ENCODE peak calls at places on chromosomes 3 and 15, in seven cellular contexts. One of them, this sample, is unnamed.

GRCh38 chr3:108629974-108630373 is 40.5 kb downstream of the DZIP3 start:
- DNase-seq in mucosa of descending colon: no peak
- DNase-seq in progenitor cell of endocrine pancreas: no peak
- DNase-seq in astrocyte of the spinal cord: no peak
- DNase-seq in GM23338: no peak
- DNase-seq in brain microvascular endothelial cell: no peak
- DNase-seq in HFFc6: no peak
- DNase-seq in this sample: no peak

GRCh38 chr3:52860424-52860768 is 25.6 kb upstream of the MUSTN1 start:
- DNase-seq in mucosa of descending colon: no peak
- DNase-seq in HFFc6: no peak
- DNase-seq in brain microvascular endothelial cell: no peak
- DNase-seq in GM23338: no peak
- DNase-seq in progenitor cell of endocrine pancreas: no peak
- DNase-seq in astrocyte of the spinal cord: no peak
- DNase-seq in this sample: no peak

GRCh38 chr15:63420333-63420741 is 38.7 kb upstream of the CA12 start:
- DNase-seq in GM23338: no peak
- DNase-seq in astrocyte of the spinal cord: no peak
- DNase-seq in progenitor cell of endocrine pancreas: no peak
- DNase-seq in HFFc6: peak; percentile 34
- DNase-seq in brain microvascular endothelial cell: no peak
- DNase-seq in mucosa of descending colon: peak; percentile 52
- DNase-seq in this sample: no peak

GRCh38 chr3:29644261-29644660 is 363.4 kb downstream of the RBMS3 start:
- DNase-seq in GM23338: no peak
- DNase-seq in brain microvascular endothelial cell: no peak
- DNase-seq in HFFc6: no peak
- DNase-seq in astrocyte of the spinal cord: no peak
- DNase-seq in mucosa of descending colon: no peak
- DNase-seq in progenitor cell of endocrine pancreas: no peak
- DNase-seq in this sample: no peak

GRCh38 chr3:31724681-31725080 is 192.0 kb downstream of the STT3B start:
- DNase-seq in astrocyte of the spinal cord: no peak
- DNase-seq in progenitor cell of endocrine pancreas: no peak
- DNase-seq in mucosa of descending colon: no peak
- DNase-seq in HFFc6: no peak
- DNase-seq in brain microvascular endothelial cell: no peak
- DNase-seq in GM23338: peak; percentile 69
- DNase-seq in this sample: no peak

GRCh38 chr15:55289573-55290360 is at the start of gene RAB27A:
- DNase-seq in astrocyte of the spinal cord: peak; percentile 34
- DNase-seq in progenitor cell of endocrine pancreas: peak; percentile 62
- DNase-seq in mucosa of descending colon: peak; percentile 83
- DNase-seq in GM23338: peak; percentile 88
- DNase-seq in brain microvascular endothelial cell: no peak
- DNase-seq in HFFc6: peak; percentile 49
- DNase-seq in this sample: peak; percentile 46

GRCh38 chr3:6805236-6805635 is 55.7 kb upstream of the GRM7 start:
- DNase-seq in progenitor cell of endocrine pancreas: no peak
- DNase-seq in HFFc6: no peak
- DNase-seq in mucosa of descending colon: no peak
- DNase-seq in astrocyte of the spinal cord: peak; percentile 79
- DNase-seq in brain microvascular endothelial cell: no peak
- DNase-seq in GM23338: no peak
- DNase-seq in this sample: no peak

GRCh38 chr3:19931767-19932188 is 2.2 kb downstream of the EFHB start:
- DNase-seq in progenitor cell of endocrine pancreas: no peak
- DNase-seq in HFFc6: peak; percentile 25
- DNase-seq in mucosa of descending colon: no peak
- DNase-seq in GM23338: no peak
- DNase-seq in brain microvascular endothelial cell: no peak
- DNase-seq in astrocyte of the spinal cord: peak; percentile 8
- DNase-seq in this sample: no peak

GRCh38 chr3:24493951-24494615 is 567 bp downstream of the THRB start:
- DNase-seq in mucosa of descending colon: peak; percentile 72
- DNase-seq in brain microvascular endothelial cell: no peak
- DNase-seq in GM23338: peak; percentile 68
- DNase-seq in HFFc6: no peak
- DNase-seq in progenitor cell of endocrine pancreas: peak; percentile 41
- DNase-seq in astrocyte of the spinal cord: no peak
- DNase-seq in this sample: peak; percentile 43

GRCh38 chr3:111727843-111728565 is 131.1 kb upstream of the PHLDB2 start:
- DNase-seq in GM23338: no peak
- DNase-seq in astrocyte of the spinal cord: no peak
- DNase-seq in progenitor cell of endocrine pancreas: no peak
- DNase-seq in HFFc6: no peak
- DNase-seq in brain microvascular endothelial cell: no peak
- DNase-seq in mucosa of descending colon: no peak
- DNase-seq in this sample: no peak

GRCh38 chr3:53478166-53478830 is 16.1 kb upstream of the CACNA1D start:
- DNase-seq in GM23338: no peak
- DNase-seq in progenitor cell of endocrine pancreas: no peak
- DNase-seq in brain microvascular endothelial cell: no peak
- DNase-seq in mucosa of descending colon: peak; percentile 56
- DNase-seq in astrocyte of the spinal cord: no peak
- DNase-seq in HFFc6: no peak
- DNase-seq in this sample: no peak

GRCh38 chr3:180325533-180325932 is 276.4 kb upstream of the TTC14 start:
- DNase-seq in GM23338: no peak
- DNase-seq in progenitor cell of endocrine pancreas: no peak
- DNase-seq in HFFc6: no peak
- DNase-seq in brain microvascular endothelial cell: no peak
- DNase-seq in mucosa of descending colon: no peak
- DNase-seq in astrocyte of the spinal cord: no peak
- DNase-seq in this sample: no peak

GRCh38 chr15:99682455-99682854 is 50.8 kb downstream of the LYSMD4 start:
- DNase-seq in HFFc6: peak; percentile 70
- DNase-seq in astrocyte of the spinal cord: peak; percentile 86
- DNase-seq in GM23338: no peak
- DNase-seq in mucosa of descending colon: no peak
- DNase-seq in brain microvascular endothelial cell: peak; percentile 81
- DNase-seq in progenitor cell of endocrine pancreas: no peak
- DNase-seq in this sample: no peak

GRCh38 chr3:94616833-94617232 is 554.0 kb downstream of the NSUN3 start:
- DNase-seq in mucosa of descending colon: no peak
- DNase-seq in brain microvascular endothelial cell: no peak
- DNase-seq in astrocyte of the spinal cord: peak; percentile 17
- DNase-seq in progenitor cell of endocrine pancreas: no peak
- DNase-seq in HFFc6: no peak
- DNase-seq in GM23338: no peak
- DNase-seq in this sample: no peak

GRCh38 chr3:98555025-98555379 is 23.2 kb downstream of the GPR15 start:
- DNase-seq in GM23338: no peak
- DNase-seq in astrocyte of the spinal cord: no peak
- DNase-seq in brain microvascular endothelial cell: no peak
- DNase-seq in HFFc6: no peak
- DNase-seq in mucosa of descending colon: no peak
- DNase-seq in progenitor cell of endocrine pancreas: no peak
- DNase-seq in this sample: no peak

GRCh38 chr3:47661121-47661752 is 82.6 kb upstream of the CSPG5 start:
- DNase-seq in brain microvascular endothelial cell: peak; percentile 66
- DNase-seq in astrocyte of the spinal cord: peak; percentile 74
- DNase-seq in mucosa of descending colon: no peak
- DNase-seq in progenitor cell of endocrine pancreas: no peak
- DNase-seq in HFFc6: peak; percentile 52
- DNase-seq in GM23338: no peak
- DNase-seq in this sample: no peak

GRCh38 chr15:25543156-25543555 is 104.3 kb upstream of the UBE3A start:
- DNase-seq in GM23338: no peak
- DNase-seq in astrocyte of the spinal cord: peak; percentile 51
- DNase-seq in brain microvascular endothelial cell: no peak
- DNase-seq in mucosa of descending colon: peak; percentile 52
- DNase-seq in progenitor cell of endocrine pancreas: no peak
- DNase-seq in HFFc6: peak; percentile 49
- DNase-seq in this sample: peak; percentile 42

GRCh38 chr3:41508063-41508696 is 308.9 kb downstream of the CTNNB1 start:
- DNase-seq in progenitor cell of endocrine pancreas: no peak
- DNase-seq in astrocyte of the spinal cord: peak; percentile 6
- DNase-seq in HFFc6: no peak
- DNase-seq in brain microvascular endothelial cell: peak; percentile 23
- DNase-seq in mucosa of descending colon: no peak
- DNase-seq in GM23338: peak; percentile 46
- DNase-seq in this sample: no peak

GRCh38 chr15:50225057-50225456 is 40.5 kb downstream of the HDC start:
- DNase-seq in mucosa of descending colon: no peak
- DNase-seq in astrocyte of the spinal cord: no peak
- DNase-seq in GM23338: no peak
- DNase-seq in brain microvascular endothelial cell: no peak
- DNase-seq in HFFc6: no peak
- DNase-seq in progenitor cell of endocrine pancreas: no peak
- DNase-seq in this sample: no peak
- TF ChIP-seq CTCF in mucosa of descending colon: no peak
- TF ChIP-seq CTCF in astrocyte of the spinal cord: no peak
- TF ChIP-seq CTCF in GM23338: no peak
- TF ChIP-seq CTCF in brain microvascular endothelial cell: no peak
- TF ChIP-seq CTCF in HFFc6: no peak
- TF ChIP-seq CTCF in progenitor cell of endocrine pancreas: no peak
- TF ChIP-seq CTCF in this sample: no peak

GRCh38 chr3:13085081-13085845 is 12.0 kb upstream of the IQSEC1 start:
- DNase-seq in mucosa of descending colon: no peak
- DNase-seq in progenitor cell of endocrine pancreas: no peak
- DNase-seq in astrocyte of the spinal cord: no peak
- DNase-seq in brain microvascular endothelial cell: no peak
- DNase-seq in HFFc6: no peak
- DNase-seq in GM23338: no peak
- DNase-seq in this sample: no peak
- TF ChIP-seq CTCF in mucosa of descending colon: no peak
- TF ChIP-seq CTCF in progenitor cell of endocrine pancreas: no peak
- TF ChIP-seq CTCF in astrocyte of the spinal cord: no peak
- TF ChIP-seq CTCF in brain microvascular endothelial cell: no peak
- TF ChIP-seq CTCF in HFFc6: no peak
- TF ChIP-seq CTCF in GM23338: no peak
- TF ChIP-seq CTCF in this sample: no peak

DNA sequence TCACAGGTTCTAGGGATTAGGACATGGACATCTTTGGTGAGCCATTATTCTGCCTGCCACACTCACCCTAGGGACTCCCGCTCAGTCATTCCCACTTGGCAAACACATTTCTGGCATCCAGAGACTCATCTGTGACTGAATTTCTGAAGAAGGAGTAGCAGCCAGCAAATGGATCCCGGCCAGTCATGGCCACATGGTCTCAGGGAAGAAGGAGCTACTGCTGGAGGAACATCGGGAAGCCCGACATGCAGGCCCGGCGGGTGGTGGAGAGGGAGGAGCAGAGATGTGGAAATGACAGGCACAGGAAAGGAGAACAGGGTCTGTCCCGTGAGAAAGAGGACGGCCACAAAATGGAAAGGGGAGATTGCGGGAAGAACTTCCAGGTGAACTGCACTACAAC is 65.4 kb downstream of the SEMA5B start:
- DNase-seq in astrocyte of the spinal cord: no peak
- DNase-seq in GM23338: no peak
- DNase-seq in HFFc6: no peak
- DNase-seq in progenitor cell of endocrine pancreas: no peak
- DNase-seq in brain microvascular endothelial cell: no peak
- DNase-seq in mucosa of descending colon: no peak
- DNase-seq in this sample: no peak
- TF ChIP-seq CTCF in astrocyte of the spinal cord: no peak
- TF ChIP-seq CTCF in GM23338: no peak
- TF ChIP-seq CTCF in HFFc6: no peak
- TF ChIP-seq CTCF in progenitor cell of endocrine pancreas: no peak
- TF ChIP-seq CTCF in brain microvascular endothelial cell: no peak
- TF ChIP-seq CTCF in mucosa of descending colon: no peak
- TF ChIP-seq CTCF in this sample: no peak

GRCh38 chr3:116056280-116056679 is 389.0 kb downstream of the LSAMP start:
- DNase-seq in progenitor cell of endocrine pancreas: no peak
- DNase-seq in astrocyte of the spinal cord: no peak
- DNase-seq in brain microvascular endothelial cell: no peak
- DNase-seq in GM23338: no peak
- DNase-seq in HFFc6: no peak
- DNase-seq in mucosa of descending colon: no peak
- DNase-seq in this sample: no peak

GRCh38 chr3:116058844-116059243 is 386.4 kb downstream of the LSAMP start:
- DNase-seq in mucosa of descending colon: no peak
- DNase-seq in progenitor cell of endocrine pancreas: no peak
- DNase-seq in GM23338: no peak
- DNase-seq in astrocyte of the spinal cord: no peak
- DNase-seq in brain microvascular endothelial cell: no peak
- DNase-seq in HFFc6: no peak
- DNase-seq in this sample: no peak

GRCh38 chr3:116057403-116058006 is 387.8 kb downstream of the LSAMP start:
- DNase-seq in mucosa of descending colon: no peak
- DNase-seq in brain microvascular endothelial cell: no peak
- DNase-seq in GM23338: no peak
- DNase-seq in HFFc6: no peak
- DNase-seq in progenitor cell of endocrine pancreas: no peak
- DNase-seq in astrocyte of the spinal cord: peak; percentile 71
- DNase-seq in this sample: no peak

GRCh38 chr3:116064646-116065045 is 380.6 kb downstream of the LSAMP start:
- DNase-seq in progenitor cell of endocrine pancreas: no peak
- DNase-seq in HFFc6: no peak
- DNase-seq in astrocyte of the spinal cord: peak; percentile 59
- DNase-seq in mucosa of descending colon: no peak
- DNase-seq in brain microvascular endothelial cell: no peak
- DNase-seq in GM23338: no peak
- DNase-seq in this sample: no peak

DNA sequence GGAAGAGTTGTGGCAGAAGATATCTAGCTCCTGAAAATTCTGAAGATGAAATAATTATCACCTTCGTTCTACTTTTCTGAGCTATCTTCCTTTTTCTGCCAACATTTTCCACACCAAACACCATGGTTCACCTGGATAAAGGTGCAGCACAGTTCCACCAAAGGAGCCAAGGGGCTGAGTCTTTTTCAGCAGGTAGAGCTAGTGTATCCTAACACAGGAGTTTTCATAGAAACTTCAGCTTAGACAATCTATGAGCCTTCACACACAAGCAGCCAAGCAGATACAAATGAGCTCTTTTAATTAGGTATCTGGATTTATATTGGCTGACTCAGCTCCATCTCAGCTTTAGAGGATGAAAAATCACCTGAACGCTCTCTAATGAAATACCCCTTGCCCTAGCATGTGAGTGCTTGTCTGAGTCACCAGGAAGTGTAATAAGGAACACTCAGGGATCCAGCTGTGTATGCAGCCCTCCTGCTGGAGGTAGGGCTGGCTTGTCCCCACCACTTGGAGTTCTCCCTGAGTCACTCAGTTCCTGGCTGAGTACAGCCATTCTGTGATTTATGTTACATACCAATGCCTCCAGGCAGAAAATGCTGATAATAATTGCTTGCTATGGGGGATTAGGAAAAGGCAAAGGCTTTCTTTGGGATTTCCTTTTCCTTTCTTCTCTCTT is 385.7 kb downstream of the LSAMP start:
- DNase-seq in progenitor cell of endocrine pancreas: no peak
- DNase-seq in astrocyte of the spinal cord: peak; percentile 97
- DNase-seq in brain microvascular endothelial cell: peak; percentile 84
- DNase-seq in GM23338: peak; percentile 52
- DNase-seq in HFFc6: peak; percentile 75
- DNase-seq in mucosa of descending colon: no peak
- DNase-seq in this sample: no peak
- TF ChIP-seq CTCF in progenitor cell of endocrine pancreas: no peak
- TF ChIP-seq CTCF in astrocyte of the spinal cord: no peak
- TF ChIP-seq CTCF in brain microvascular endothelial cell: peak; percentile 32
- TF ChIP-seq CTCF in GM23338: no peak
- TF ChIP-seq CTCF in HFFc6: no peak
- TF ChIP-seq CTCF in mucosa of descending colon: no peak
- TF ChIP-seq CTCF in this sample: no peak

DNA sequence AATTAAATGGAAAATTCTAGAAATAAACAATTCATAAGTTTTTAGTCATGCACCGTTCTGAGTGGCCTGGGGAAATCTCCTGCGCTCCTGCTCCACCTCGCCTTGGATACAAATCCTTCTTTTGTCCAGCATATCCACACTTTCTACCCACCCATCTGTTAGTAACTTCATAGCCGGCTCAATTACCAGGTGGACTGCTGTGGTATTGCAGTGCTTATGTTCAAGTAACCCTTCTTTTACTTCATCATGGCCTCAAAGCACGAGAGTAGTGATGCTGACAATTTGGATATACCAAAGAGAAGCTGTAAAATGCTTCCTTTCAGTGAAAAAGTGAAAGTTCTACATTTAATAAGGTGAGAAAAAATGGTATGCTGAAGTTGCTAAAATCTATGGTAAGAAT is 142.3 kb upstream of the CHL1 start:
- DNase-seq in mucosa of descending colon: no peak
- DNase-seq in progenitor cell of endocrine pancreas: no peak
- DNase-seq in HFFc6: no peak
- DNase-seq in brain microvascular endothelial cell: no peak
- DNase-seq in GM23338: peak; percentile 34
- DNase-seq in astrocyte of the spinal cord: no peak
- DNase-seq in this sample: no peak
- TF ChIP-seq CTCF in mucosa of descending colon: no peak
- TF ChIP-seq CTCF in progenitor cell of endocrine pancreas: peak; percentile 21
- TF ChIP-seq CTCF in HFFc6: no peak
- TF ChIP-seq CTCF in brain microvascular endothelial cell: no peak
- TF ChIP-seq CTCF in GM23338: no peak
- TF ChIP-seq CTCF in astrocyte of the spinal cord: no peak
- TF ChIP-seq CTCF in this sample: no peak